ENCODE peak calls at places on chromosomes 13 and 19, in seven cellular contexts. One of them, this sample, is unnamed.

GRCh38 chr19:47006496-47006895 is 13.1 kb upstream of the NPAS1 start:
- DNase-seq in T-helper 2 cell treated with Interferon-gamma antibody and Interleukin-4, amounts not matched to agents 5 μg/mL and 100 μg/mL, for 36 hours: no peak
- DNase-seq in NB4: no peak
- DNase-seq in fibroblast of lung: no peak
- DNase-seq in NCI-H1092 treated with DMSO at 0.1 percent for 48 hours: no peak
- DNase-seq in stimulated activated CD8-positive, alpha-beta memory T cell treated with anti-CD3 and anti-CD28 coated beads, Interleukin-15, amount 100 ng/mL, for 24 hours: no peak
- DNase-seq in cardiac fibroblast: no peak
- DNase-seq in this sample: no peak

GRCh38 chr13:90171649-90172048 is 1175.8 kb upstream of the MIR17HG start:
- DNase-seq in T-helper 2 cell treated with Interferon-gamma antibody and Interleukin-4, amounts not matched to agents 5 μg/mL and 100 μg/mL, for 36 hours: no peak
- DNase-seq in NB4: no peak
- DNase-seq in fibroblast of lung: peak
- DNase-seq in NCI-H1092 treated with DMSO at 0.1 percent for 48 hours: no peak
- DNase-seq in stimulated activated CD8-positive, alpha-beta memory T cell treated with anti-CD3 and anti-CD28 coated beads, Interleukin-15, amount 100 ng/mL, for 24 hours: no peak
- DNase-seq in cardiac fibroblast: no peak
- DNase-seq in this sample: no peak

GRCh38 chr13:23866420-23867026 is 22.7 kb downstream of the MIPEP start:
- DNase-seq in T-helper 2 cell treated with Interferon-gamma antibody and Interleukin-4, amounts not matched to agents 5 μg/mL and 100 μg/mL, for 36 hours: no peak
- DNase-seq in NB4: no peak
- DNase-seq in fibroblast of lung: peak
- DNase-seq in NCI-H1092 treated with DMSO at 0.1 percent for 48 hours: no peak
- DNase-seq in stimulated activated CD8-positive, alpha-beta memory T cell treated with anti-CD3 and anti-CD28 coated beads, Interleukin-15, amount 100 ng/mL, for 24 hours: no peak
- DNase-seq in cardiac fibroblast: peak
- DNase-seq in this sample: no peak

GRCh38 chr19:2726904-2727639 is 5.9 kb upstream of the DIRAS1 start:
- DNase-seq in T-helper 2 cell treated with Interferon-gamma antibody and Interleukin-4, amounts not matched to agents 5 μg/mL and 100 μg/mL, for 36 hours: no peak
- DNase-seq in NB4: no peak
- DNase-seq in fibroblast of lung: no peak
- DNase-seq in NCI-H1092 treated with DMSO at 0.1 percent for 48 hours: no peak
- DNase-seq in stimulated activated CD8-positive, alpha-beta memory T cell treated with anti-CD3 and anti-CD28 coated beads, Interleukin-15, amount 100 ng/mL, for 24 hours: no peak
- DNase-seq in cardiac fibroblast: no peak
- DNase-seq in this sample: no peak

GRCh38 chr19:58330458-58330857 is 3.7 kb downstream of the ZSCAN22 start:
- DNase-seq in T-helper 2 cell treated with Interferon-gamma antibody and Interleukin-4, amounts not matched to agents 5 μg/mL and 100 μg/mL, for 36 hours: no peak
- DNase-seq in NB4: no peak
- DNase-seq in fibroblast of lung: peak
- DNase-seq in NCI-H1092 treated with DMSO at 0.1 percent for 48 hours: no peak
- DNase-seq in stimulated activated CD8-positive, alpha-beta memory T cell treated with anti-CD3 and anti-CD28 coated beads, Interleukin-15, amount 100 ng/mL, for 24 hours: no peak
- DNase-seq in cardiac fibroblast: peak
- DNase-seq in this sample: no peak

GRCh38 chr19:51489113-51489512 is 10.8 kb downstream of the CEACAM18 start:
- DNase-seq in T-helper 2 cell treated with Interferon-gamma antibody and Interleukin-4, amounts not matched to agents 5 μg/mL and 100 μg/mL, for 36 hours: peak
- DNase-seq in NB4: no peak
- DNase-seq in fibroblast of lung: no peak
- DNase-seq in NCI-H1092 treated with DMSO at 0.1 percent for 48 hours: no peak
- DNase-seq in stimulated activated CD8-positive, alpha-beta memory T cell treated with anti-CD3 and anti-CD28 coated beads, Interleukin-15, amount 100 ng/mL, for 24 hours: no peak
- DNase-seq in cardiac fibroblast: no peak
- DNase-seq in this sample: no peak

GRCh38 chr13:56909896-56910600 is 230.7 kb upstream of the PRR20A start:
- DNase-seq in T-helper 2 cell treated with Interferon-gamma antibody and Interleukin-4, amounts not matched to agents 5 μg/mL and 100 μg/mL, for 36 hours: no peak
- DNase-seq in NB4: no peak
- DNase-seq in fibroblast of lung: no peak
- DNase-seq in NCI-H1092 treated with DMSO at 0.1 percent for 48 hours: no peak
- DNase-seq in stimulated activated CD8-positive, alpha-beta memory T cell treated with anti-CD3 and anti-CD28 coated beads, Interleukin-15, amount 100 ng/mL, for 24 hours: no peak
- DNase-seq in cardiac fibroblast: no peak
- DNase-seq in this sample: no peak

GRCh38 chr13:44108345-44108858 is 228.7 kb downstream of the LACC1 start:
- DNase-seq in T-helper 2 cell treated with Interferon-gamma antibody and Interleukin-4, amounts not matched to agents 5 μg/mL and 100 μg/mL, for 36 hours: no peak
- DNase-seq in NB4: no peak
- DNase-seq in fibroblast of lung: no peak
- DNase-seq in NCI-H1092 treated with DMSO at 0.1 percent for 48 hours: no peak
- DNase-seq in stimulated activated CD8-positive, alpha-beta memory T cell treated with anti-CD3 and anti-CD28 coated beads, Interleukin-15, amount 100 ng/mL, for 24 hours: no peak
- DNase-seq in cardiac fibroblast: no peak
- DNase-seq in this sample: no peak

GRCh38 chr13:33441015-33441414 is 155.5 kb upstream of the STARD13 start:
- DNase-seq in T-helper 2 cell treated with Interferon-gamma antibody and Interleukin-4, amounts not matched to agents 5 μg/mL and 100 μg/mL, for 36 hours: no peak
- DNase-seq in NB4: peak
- DNase-seq in fibroblast of lung: peak
- DNase-seq in NCI-H1092 treated with DMSO at 0.1 percent for 48 hours: peak
- DNase-seq in stimulated activated CD8-positive, alpha-beta memory T cell treated with anti-CD3 and anti-CD28 coated beads, Interleukin-15, amount 100 ng/mL, for 24 hours: no peak
- DNase-seq in cardiac fibroblast: peak
- DNase-seq in this sample: no peak

GRCh38 chr13:32164622-32165268 is 133.2 kb downstream of the FRY start:
- DNase-seq in T-helper 2 cell treated with Interferon-gamma antibody and Interleukin-4, amounts not matched to agents 5 μg/mL and 100 μg/mL, for 36 hours: no peak
- DNase-seq in NB4: peak
- DNase-seq in fibroblast of lung: peak
- DNase-seq in NCI-H1092 treated with DMSO at 0.1 percent for 48 hours: peak
- DNase-seq in stimulated activated CD8-positive, alpha-beta memory T cell treated with anti-CD3 and anti-CD28 coated beads, Interleukin-15, amount 100 ng/mL, for 24 hours: no peak
- DNase-seq in cardiac fibroblast: peak
- DNase-seq in this sample: peak

GRCh38 chr19:34985249-34986022 is 14.7 kb upstream of the GRAMD1A start:
- DNase-seq in T-helper 2 cell treated with Interferon-gamma antibody and Interleukin-4, amounts not matched to agents 5 μg/mL and 100 μg/mL, for 36 hours: no peak
- DNase-seq in NB4: no peak
- DNase-seq in fibroblast of lung: peak
- DNase-seq in NCI-H1092 treated with DMSO at 0.1 percent for 48 hours: no peak
- DNase-seq in stimulated activated CD8-positive, alpha-beta memory T cell treated with anti-CD3 and anti-CD28 coated beads, Interleukin-15, amount 100 ng/mL, for 24 hours: no peak
- DNase-seq in cardiac fibroblast: peak
- DNase-seq in this sample: no peak

GRCh38 chr13:32036762-32037161 is 5.2 kb downstream of the FRY start:
- DNase-seq in T-helper 2 cell treated with Interferon-gamma antibody and Interleukin-4, amounts not matched to agents 5 μg/mL and 100 μg/mL, for 36 hours: no peak
- DNase-seq in NB4: no peak
- DNase-seq in fibroblast of lung: no peak
- DNase-seq in NCI-H1092 treated with DMSO at 0.1 percent for 48 hours: peak
- DNase-seq in stimulated activated CD8-positive, alpha-beta memory T cell treated with anti-CD3 and anti-CD28 coated beads, Interleukin-15, amount 100 ng/mL, for 24 hours: no peak
- DNase-seq in cardiac fibroblast: no peak
- DNase-seq in this sample: no peak

GRCh38 chr19:2546128-2547032 is 70.5 kb downstream of the GADD45B start:
- DNase-seq in T-helper 2 cell treated with Interferon-gamma antibody and Interleukin-4, amounts not matched to agents 5 μg/mL and 100 μg/mL, for 36 hours: no peak
- DNase-seq in NB4: peak
- DNase-seq in fibroblast of lung: peak
- DNase-seq in NCI-H1092 treated with DMSO at 0.1 percent for 48 hours: no peak
- DNase-seq in stimulated activated CD8-positive, alpha-beta memory T cell treated with anti-CD3 and anti-CD28 coated beads, Interleukin-15, amount 100 ng/mL, for 24 hours: no peak
- DNase-seq in cardiac fibroblast: peak
- DNase-seq in this sample: peak

GRCh38 chr19:39160523-39160861 is 34.9 kb downstream of the PAK4 start:
- DNase-seq in T-helper 2 cell treated with Interferon-gamma antibody and Interleukin-4, amounts not matched to agents 5 μg/mL and 100 μg/mL, for 36 hours: no peak
- DNase-seq in NB4: no peak
- DNase-seq in fibroblast of lung: peak
- DNase-seq in NCI-H1092 treated with DMSO at 0.1 percent for 48 hours: no peak
- DNase-seq in stimulated activated CD8-positive, alpha-beta memory T cell treated with anti-CD3 and anti-CD28 coated beads, Interleukin-15, amount 100 ng/mL, for 24 hours: no peak
- DNase-seq in cardiac fibroblast: peak
- DNase-seq in this sample: no peak

GRCh38 chr19:1910169-1910568 is 5.0 kb downstream of the ADAT3 start:
- DNase-seq in T-helper 2 cell treated with Interferon-gamma antibody and Interleukin-4, amounts not matched to agents 5 μg/mL and 100 μg/mL, for 36 hours: no peak
- DNase-seq in NB4: no peak
- DNase-seq in fibroblast of lung: peak
- DNase-seq in NCI-H1092 treated with DMSO at 0.1 percent for 48 hours: no peak
- DNase-seq in stimulated activated CD8-positive, alpha-beta memory T cell treated with anti-CD3 and anti-CD28 coated beads, Interleukin-15, amount 100 ng/mL, for 24 hours: no peak
- DNase-seq in cardiac fibroblast: peak
- DNase-seq in this sample: no peak

GRCh38 chr13:66407159-66407558 is 823.0 kb downstream of the PCDH9 start:
- DNase-seq in T-helper 2 cell treated with Interferon-gamma antibody and Interleukin-4, amounts not matched to agents 5 μg/mL and 100 μg/mL, for 36 hours: no peak
- DNase-seq in NB4: no peak
- DNase-seq in fibroblast of lung: no peak
- DNase-seq in NCI-H1092 treated with DMSO at 0.1 percent for 48 hours: no peak
- DNase-seq in stimulated activated CD8-positive, alpha-beta memory T cell treated with anti-CD3 and anti-CD28 coated beads, Interleukin-15, amount 100 ng/mL, for 24 hours: no peak
- DNase-seq in cardiac fibroblast: no peak
- DNase-seq in this sample: no peak

GRCh38 chr13:33611016-33611805 is 206.7 kb upstream of the RFC3 start:
- DNase-seq in T-helper 2 cell treated with Interferon-gamma antibody and Interleukin-4, amounts not matched to agents 5 μg/mL and 100 μg/mL, for 36 hours: no peak
- DNase-seq in NB4: no peak
- DNase-seq in fibroblast of lung: peak
- DNase-seq in NCI-H1092 treated with DMSO at 0.1 percent for 48 hours: peak
- DNase-seq in stimulated activated CD8-positive, alpha-beta memory T cell treated with anti-CD3 and anti-CD28 coated beads, Interleukin-15, amount 100 ng/mL, for 24 hours: no peak
- DNase-seq in cardiac fibroblast: peak
- DNase-seq in this sample: no peak

GRCh38 chr13:110713981-110714797 is 689 bp downstream of the ING1 start:
- DNase-seq in T-helper 2 cell treated with Interferon-gamma antibody and Interleukin-4, amounts not matched to agents 5 μg/mL and 100 μg/mL, for 36 hours: peak
- DNase-seq in NB4: peak
- DNase-seq in fibroblast of lung: peak
- DNase-seq in NCI-H1092 treated with DMSO at 0.1 percent for 48 hours: peak
- DNase-seq in stimulated activated CD8-positive, alpha-beta memory T cell treated with anti-CD3 and anti-CD28 coated beads, Interleukin-15, amount 100 ng/mL, for 24 hours: peak
- DNase-seq in cardiac fibroblast: peak
- DNase-seq in this sample: peak

This sample was measured in GM06990.